ENCODE peak calls at places on chromosome 13, in four cellular contexts. B, O, X and W are unnamed samples.
A peak's percentile ranks its signal among the peaks of the same experiment; 100 is the strongest.

GRCh38 chr13:45296259-45296658 is 44.7 kb downstream of the TPT1 start:
- DNase-seq in B (no peak), O (no peak), X (no peak), W (no peak)

GRCh38 chr13:31797154-31797775 is 57.9 kb downstream of the RXFP2 start:
- DNase-seq in O (no peak), X (no peak), B (no peak), W (no peak)

GRCh38 chr13:111422352-111422751 is 101.9 kb downstream of the TEX29 start:
- DNase-seq in X (no peak), B (no peak), O (no peak), W (no peak)

GRCh38 chr13:46126552-46127171 is 21.8 kb upstream of the CPB2 start:
- DNase-seq in O (peak; percentile 74), B (peak; percentile 42), X (peak; percentile 61), W (peak; percentile 87)

GRCh38 chr13:110329258-110329657 is 22.2 kb downstream of the COL4A2 start:
- DNase-seq in B (no peak), O (no peak), X (no peak), W (no peak)

GRCh38 chr13:85031771-85032170 is 767.4 kb downstream of the SLITRK6 start:
- DNase-seq in X (no peak), O (no peak), B (no peak), W (no peak)

GRCh38 chr13:95643471-95643813 is 1.1 kb downstream of the DZIP1 start:
- DNase-seq in B (no peak), X (no peak), O (no peak), W (peak; percentile 19)

GRCh38 chr13:46571189-46571901 is 18.4 kb downstream of the LRCH1 start:
- DNase-seq in B (no peak), X (no peak), O (no peak), W (no peak)

GRCh38 chr13:20356437-20356836 is 124.3 kb upstream of the GJB6 start:
- DNase-seq in X (no peak), B (no peak), O (no peak), W (no peak)

GRCh38 chr13:109737606-109738005 is 48.8 kb downstream of the IRS2 start:
- DNase-seq in X (no peak), O (peak; percentile 45), B (no peak), W (no peak)

GRCh38 chr13:108368240-108368898 is 98.9 kb downstream of the TNFSF13B start:
- DNase-seq in B (no peak), X (no peak), O (no peak), W (no peak)

GRCh38 chr13:43285891-43286602 is 262.7 kb downstream of the DNAJC15 start:
- DNase-seq in X (no peak), B (no peak), O (no peak), W (no peak)

GRCh38 chr13:29476046-29476445 is 119.4 kb downstream of the SLC7A1 start:
- DNase-seq in B (no peak), O (no peak), X (no peak), W (no peak)

GRCh38 chr13:98672947-98673545 is 79.4 kb downstream of the SLC15A1 start:
- DNase-seq in O (peak; percentile 62), B (peak; percentile 45), X (peak; percentile 44), W (peak; percentile 67)

GRCh38 chr13:108560092-108560491 is 69.3 kb upstream of the MYO16 start:
- DNase-seq in O (no peak), X (no peak), B (no peak), W (no peak)

GRCh38 chr13:48144413-48145035 is 49.6 kb upstream of the MED4 start:
- DNase-seq in O (no peak), B (no peak), X (no peak), W (peak; percentile 30)

GRCh38 chr13:30577381-30577780 is 40.3 kb upstream of the USPL1 start:
- DNase-seq in O (peak; percentile 53), X (no peak), B (peak; percentile 75), W (no peak)

GRCh38 chr13:27821566-27821965 is 29.3 kb downstream of the GSX1 start:
- DNase-seq in X (no peak), O (no peak), B (no peak), W (no peak)

GRCh38 chr13:31755803-31756212 is 16.5 kb downstream of the RXFP2 start:
- DNase-seq in O (no peak), X (no peak), B (no peak), W (no peak)

GRCh38 chr13:75226092-75226491 is 255.9 kb downstream of the TBC1D4 start:
- DNase-seq in B (no peak), O (no peak), X (no peak), W (peak; percentile 63)